ENCODE peak calls at places on chromosome 14, in nine cellular contexts. T, Q, C, F, H, V, S, M and R are unnamed samples.

GRCh38 chr14:105148604-105149145 is 19.9 kb downstream of the JAG2 start:
- DNase-seq in T (no peak), Q (no peak), C (peak; percentile 45), F (no peak), H (peak; percentile 47), V (no peak), S (no peak), M (peak; percentile 11), R (no peak)

GRCh38 chr14:51597511-51597920 is 54.2 kb upstream of the FRMD6 start:
- DNase-seq in T (no peak), Q (no peak), C (no peak), F (no peak), H (no peak), V (no peak), S (no peak), M (no peak), R (no peak)

GRCh38 chr14:58238252-58239247 is 6.1 kb upstream of the PSMA3 start:
- DNase-seq in T (no peak), Q (peak; percentile 66), C (no peak), F (no peak), H (no peak), V (peak; percentile 42), S (no peak), M (no peak), R (no peak)

GRCh38 chr14:24372701-24373416 is 4.9 kb downstream of the NFATC4 start:
- DNase-seq in T (no peak), Q (peak; percentile 49), C (peak; percentile 63), F (no peak), H (no peak), V (peak; percentile 67), S (peak; percentile 17), M (peak; percentile 71), R (no peak)

GRCh38 chr14:74545386-74545785 is 51.8 kb downstream of the ISCA2 start:
- DNase-seq in T (no peak), Q (no peak), C (peak; percentile 44), F (no peak), H (no peak), V (no peak), S (no peak), M (no peak), R (no peak)

GRCh38 chr14:51209457-51209856 is 30.6 kb upstream of the TMX1 start:
- DNase-seq in T (no peak), Q (no peak), C (no peak), F (no peak), H (no peak), V (no peak), S (no peak), M (no peak), R (peak; percentile 17)

GRCh38 chr14:87111741-87112140 is 881.2 kb downstream of the GALC start:
- DNase-seq in T (no peak), Q (no peak), C (no peak), F (no peak), H (no peak), V (no peak), S (no peak), M (no peak), R (no peak)

GRCh38 chr14:54929556-54929955 is 26.9 kb upstream of the GCH1 start:
- DNase-seq in T (no peak), Q (no peak), C (no peak), F (no peak), H (no peak), V (no peak), S (no peak), M (no peak), R (no peak)

GRCh38 chr14:26866741-26867140 is 268.9 kb upstream of the NOVA1 start:
- DNase-seq in T (no peak), Q (no peak), C (no peak), F (no peak), H (no peak), V (no peak), S (no peak), M (no peak), R (no peak)

GRCh38 chr14:38618514-38618913 is 362.6 kb upstream of the CLEC14A start:
- DNase-seq in T (no peak), Q (no peak), C (no peak), F (no peak), H (no peak), V (no peak), S (no peak), M (no peak), R (no peak)

GRCh38 chr14:89349196-89350008 is 67.6 kb downstream of the FOXN3 start:
- DNase-seq in T (no peak), Q (peak; percentile 21), C (peak; percentile 87), F (no peak), H (no peak), V (peak; percentile 34), S (peak; percentile 75), M (no peak), R (no peak)

GRCh38 chr14:91367173-91368171 is 50.1 kb downstream of the CCDC88C start:
- DNase-seq in T (peak; percentile 68), Q (peak; percentile 35), C (no peak), F (peak; percentile 75), H (no peak), V (no peak), S (peak; percentile 67), M (no peak), R (peak; percentile 96)

GRCh38 chr14:84074626-84075025 is 1455.3 kb upstream of the FLRT2 start:
- DNase-seq in T (no peak), Q (no peak), C (no peak), F (no peak), H (no peak), V (no peak), S (no peak), M (no peak), R (no peak)

GRCh38 chr14:51219473-51220448 is 20.3 kb upstream of the TMX1 start:
- DNase-seq in T (no peak), Q (peak; percentile 76), C (no peak), F (no peak), H (no peak), V (peak; percentile 66), S (no peak), M (no peak), R (peak; percentile 50)

GRCh38 chr14:31911160-31911559 is 165.9 kb upstream of the ARHGAP5 start:
- DNase-seq in T (no peak), Q (no peak), C (no peak), F (no peak), H (no peak), V (no peak), S (no peak), M (no peak), R (no peak)

GRCh38 chr14:95993768-95994592 is 45.2 kb upstream of the C14orf132 start:
- DNase-seq in T (peak; percentile 5), Q (peak; percentile 68), C (no peak), F (peak; percentile 27), H (no peak), V (peak; percentile 65), S (peak; percentile 40), M (no peak), R (peak; percentile 51)

GRCh38 chr14:73696466-73697390 is 17.5 kb downstream of the PNMA1 start:
- DNase-seq in T (no peak), Q (no peak), C (no peak), F (no peak), H (no peak), V (peak; percentile 42), S (no peak), M (no peak), R (peak; percentile 87)

GRCh38 chr14:35333797-35334743 is 41.9 kb downstream of the PSMA6 start:
- DNase-seq in T (no peak), Q (no peak), C (no peak), F (no peak), H (no peak), V (no peak), S (no peak), M (no peak), R (no peak)

GRCh38 chr14:31229638-31230229 is 22.1 kb upstream of the HECTD1 start:
- DNase-seq in T (no peak), Q (peak; percentile 98), C (peak; percentile 84), F (no peak), H (peak; percentile 53), V (peak; percentile 99), S (peak; percentile 94), M (peak; percentile 35), R (no peak)

GRCh38 chr14:61428261-61428660 is 106.9 kb downstream of the PRKCH start:
- DNase-seq in T (no peak), Q (no peak), C (no peak), F (no peak), H (no peak), V (no peak), S (no peak), M (no peak), R (no peak)

DNA sequence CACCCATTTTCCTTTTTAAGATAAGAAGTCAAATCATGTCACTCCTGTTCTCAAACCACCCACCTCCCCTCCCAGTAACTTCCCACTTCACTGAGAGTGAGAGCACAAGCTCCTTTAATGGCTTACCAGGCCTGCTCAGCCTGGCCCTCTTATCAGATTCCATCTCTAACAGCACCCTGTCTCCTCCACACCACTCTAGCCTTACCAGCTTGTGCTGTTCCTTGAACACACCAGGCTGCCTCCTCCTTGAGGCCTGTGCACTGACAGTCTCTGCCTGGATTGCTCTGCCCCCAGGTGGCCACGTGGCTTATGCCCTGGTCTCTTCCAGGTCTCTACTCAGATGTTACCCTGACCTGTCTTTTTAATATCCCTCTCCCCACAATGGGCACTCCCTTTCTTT is 40.1 kb upstream of the EVL start:
- DNase-seq in T (no peak), Q (peak; percentile 60), C (no peak), F (no peak), H (no peak), V (peak; percentile 50), S (peak; percentile 18), M (no peak), R (peak; percentile 64)
- H3K4me3 ChIP-seq in T (no peak overlapping the region), Q (no peak overlapping the region), C (no peak overlapping the region), F (no peak overlapping the region), H (no peak overlapping the region), V (no peak overlapping the region), S (no peak overlapping the region), M (no peak overlapping the region), R (no peak overlapping the region)

GRCh38 chr14:63891148-63891964 is 38.6 kb downstream of the SYNE2 start:
- DNase-seq in T (no peak), Q (peak; percentile 25), C (no peak), F (no peak), H (no peak), V (peak; percentile 41), S (peak; percentile 42), M (peak; percentile 16), R (no peak)
- H3K4me3 ChIP-seq in T (no peak overlapping the region), Q (no peak overlapping the region), C (no peak overlapping the region), F (no peak overlapping the region), H (peak overlapping the region; percentile 20), V (no peak overlapping the region), S (no peak overlapping the region), M (no peak overlapping the region), R (no peak overlapping the region)

GRCh38 chr14:71451501-71451900 is 480.7 kb upstream of the RGS6 start:
- DNase-seq in T (no peak), Q (no peak), C (no peak), F (no peak), H (no peak), V (no peak), S (no peak), M (no peak), R (no peak)
- H3K4me3 ChIP-seq in T (no peak overlapping the region), Q (no peak overlapping the region), C (no peak overlapping the region), F (no peak overlapping the region), H (no peak overlapping the region), V (no peak overlapping the region), S (no peak overlapping the region), M (no peak overlapping the region), R (no peak overlapping the region)

DNA sequence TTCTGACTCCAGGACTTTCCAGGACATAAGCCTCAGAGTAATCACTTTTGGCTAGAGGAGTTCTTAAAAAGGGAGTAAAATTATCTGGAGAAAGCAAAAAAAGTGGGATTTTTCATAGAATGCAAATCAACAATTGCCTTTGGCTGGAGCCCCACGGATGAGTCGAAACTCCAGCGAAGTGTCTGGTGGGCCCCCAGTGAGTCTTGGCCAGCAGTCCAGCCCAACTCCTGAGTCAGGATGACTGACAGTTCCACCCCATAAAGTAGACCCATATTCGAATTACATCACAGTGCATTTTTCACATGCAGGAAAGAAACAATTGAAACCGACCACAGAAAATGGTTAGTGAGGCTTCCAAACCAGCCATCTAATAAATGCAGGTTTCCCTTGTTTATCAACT is 265.7 kb downstream of the BCL11B start:
- DNase-seq in T (no peak), Q (no peak), C (no peak), F (no peak), H (no peak), V (no peak), S (no peak), M (no peak), R (no peak)
- H3K4me3 ChIP-seq in T (no peak overlapping the region), Q (no peak overlapping the region), C (no peak overlapping the region), F (no peak overlapping the region), H (no peak overlapping the region), V (no peak overlapping the region), S (no peak overlapping the region), M (no peak overlapping the region), R (no peak overlapping the region)